ENCODE peak calls at places on chromosomes 12 and 14, in four cellular contexts. D is NCI-H1105, Q is NCI-H460, S is GM23248. A is an unnamed sample.
A peak's percentile ranks its signal among the peaks of the same experiment; 100 is the strongest.

GRCh38 chr14:96042218-96042930 is 3.2 kb downstream of the C14orf132 start:
- DNase-seq in D (no peak), Q (no peak), S (peak; percentile 73), A (no peak)

GRCh38 chr14:99537399-99537798 is 56.2 kb downstream of the CCNK start:
- DNase-seq in D (no peak), Q (no peak), S (peak; percentile 89), A (peak; percentile 82)

GRCh38 chr14:23071244-23071974 is 14.1 kb upstream of the CDH24 start:
- DNase-seq in D (no peak), Q (peak; percentile 83), S (peak; percentile 96), A (peak; percentile 92)

GRCh38 chr12:92304335-92305066 is 158.9 kb upstream of the BTG1 start:
- DNase-seq in D (no peak), Q (no peak), S (peak; percentile 45), A (no peak)

GRCh38 chr12:3192221-3192620 is 115.0 kb downstream of the TSPAN9 start:
- DNase-seq in D (no peak), Q (no peak), S (no peak), A (no peak)

GRCh38 chr12:54411398-54412241 is 7.4 kb downstream of the ITGA5 start:
- DNase-seq in D (no peak), Q (no peak), S (peak; percentile 98), A (peak; percentile 99)

GRCh38 chr12:56220611-56221232 is 1.0 kb downstream of the RNF41 start:
- DNase-seq in D (no peak), Q (no peak), S (peak; percentile 66), A (peak; percentile 42)

GRCh38 chr14:56154321-56154720 is 36.1 kb downstream of the PELI2 start:
- DNase-seq in D (no peak), Q (no peak), S (no peak), A (no peak)

GRCh38 chr12:46124848-46125619 is 134.7 kb upstream of the SCAF11 start:
- DNase-seq in D (peak; percentile 60), Q (peak; percentile 84), S (peak; percentile 85), A (peak; percentile 82)

GRCh38 chr12:124898200-124898950 is 16.1 kb downstream of the UBC start:
- DNase-seq in D (peak; percentile 7), Q (peak; percentile 80), S (peak; percentile 71), A (peak; percentile 74)

GRCh38 chr12:55549302-55549701 is at the start of gene OR6C4:
- DNase-seq in D (no peak), Q (no peak), S (no peak), A (no peak)

GRCh38 chr14:31966896-31967668 is 110.0 kb upstream of the ARHGAP5 start:
- DNase-seq in D (no peak), Q (no peak), S (peak; percentile 9), A (no peak)

GRCh38 chr12:10070380-10070779 is 28.4 kb downstream of the CLEC1A start:
- DNase-seq in D (no peak), Q (no peak), S (no peak), A (no peak)

GRCh38 chr12:106288510-106289195 is 13.9 kb upstream of the TCP11L2 start:
- DNase-seq in D (no peak), Q (peak; percentile 93), S (peak; percentile 96), A (peak; percentile 96)